ENCODE peak calls at places on chromosome 12, in five cellular contexts. J is tibial artery, Q is dorsolateral prefrontal cortex, W is fibroblast of lung, N is adrenal gland. H is an unnamed sample.

GRCh38 chr12:6759741-6760140 is 6.4 kb upstream of the PTMS start:
- DNase-seq in J (no peak), Q (no peak), W (no peak), N (no peak), H (no peak)

GRCh38 chr12:6891637-6892036 is 13.0 kb upstream of the LRRC23 start:
- DNase-seq in J (no peak), Q (no peak), W (no peak), N (no peak), H (no peak)

GRCh38 chr12:91974541-91974940 is 171.1 kb downstream of the BTG1 start:
- DNase-seq in J (no peak), Q (no peak), W (peak; percentile 74), N (no peak), H (no peak)

GRCh38 chr12:11885261-11886038 is 185.3 kb upstream of the BCL2L14 start:
- DNase-seq in J (no peak), Q (no peak), W (peak; percentile 83), N (no peak), H (no peak)

GRCh38 chr12:79692860-79693605 is 2.3 kb upstream of the PAWR start:
- DNase-seq in J (no peak), Q (no peak), W (peak; percentile 69), N (no peak), H (no peak)

GRCh38 chr12:124523071-124523470 is 44.3 kb downstream of the NCOR2 start:
- DNase-seq in J (no peak), Q (no peak), W (no peak), N (no peak), H (no peak)

GRCh38 chr12:68915055-68915454 is 17.9 kb downstream of the CPM start:
- DNase-seq in J (no peak), Q (no peak), W (peak; percentile 97), N (no peak), H (no peak)

GRCh38 chr12:109923038-109923437 is 23.0 kb downstream of the TCHP start:
- DNase-seq in J (no peak), Q (no peak), W (no peak), N (no peak), H (no peak)

GRCh38 chr12:19411234-19412221 is 27.8 kb upstream of the AEBP2 start:
- DNase-seq in J (no peak), Q (no peak), W (peak; percentile 53), N (peak; percentile 40), H (no peak)

GRCh38 chr12:122528992-122529391 is 1.9 kb downstream of the KNTC1 start:
- DNase-seq in J (no peak), Q (no peak), W (no peak), N (no peak), H (no peak)

GRCh38 chr12:72829838-72830237 is 557.7 kb downstream of the TRHDE start:
- DNase-seq in J (no peak), Q (no peak), W (no peak), N (no peak), H (no peak)

GRCh38 chr12:53254816-53255545 is 13.1 kb upstream of the ESPL1 start:
- DNase-seq in J (no peak), Q (no peak), W (no peak), N (no peak), H (no peak)

GRCh38 chr12:53233671-53234091 is 1.7 kb upstream of the RARG start:
- DNase-seq in J (no peak), Q (no peak), W (no peak), N (no peak), H (no peak)

DNA sequence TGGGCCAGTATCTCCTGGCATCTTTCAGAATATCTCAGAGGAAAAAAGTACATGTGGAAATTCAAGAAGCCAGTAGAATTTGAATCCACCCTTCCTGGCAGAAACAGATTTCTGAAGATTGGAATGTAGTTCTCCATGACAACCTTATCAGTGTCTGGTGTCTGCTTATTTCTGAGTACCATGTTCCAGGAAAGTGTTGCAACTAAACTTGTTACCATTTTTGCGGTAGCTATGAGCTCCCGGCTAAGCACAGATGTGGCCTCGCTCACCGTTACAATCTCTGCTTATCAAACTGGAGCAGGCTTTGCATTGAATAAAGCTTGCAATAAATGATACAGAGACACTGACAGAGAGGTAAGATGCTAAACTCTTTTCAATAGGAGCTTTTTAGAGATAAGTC is 13.0 kb upstream of the ITPR2 start:
- DNase-seq in J (no peak), Q (no peak), W (peak; percentile 98), N (peak; percentile 61), H (no peak)
- H3K4me3 ChIP-seq in J (no peak overlapping the region), Q (no peak overlapping the region), W (no peak overlapping the region), N (no peak overlapping the region), H (no peak overlapping the region)

DNA sequence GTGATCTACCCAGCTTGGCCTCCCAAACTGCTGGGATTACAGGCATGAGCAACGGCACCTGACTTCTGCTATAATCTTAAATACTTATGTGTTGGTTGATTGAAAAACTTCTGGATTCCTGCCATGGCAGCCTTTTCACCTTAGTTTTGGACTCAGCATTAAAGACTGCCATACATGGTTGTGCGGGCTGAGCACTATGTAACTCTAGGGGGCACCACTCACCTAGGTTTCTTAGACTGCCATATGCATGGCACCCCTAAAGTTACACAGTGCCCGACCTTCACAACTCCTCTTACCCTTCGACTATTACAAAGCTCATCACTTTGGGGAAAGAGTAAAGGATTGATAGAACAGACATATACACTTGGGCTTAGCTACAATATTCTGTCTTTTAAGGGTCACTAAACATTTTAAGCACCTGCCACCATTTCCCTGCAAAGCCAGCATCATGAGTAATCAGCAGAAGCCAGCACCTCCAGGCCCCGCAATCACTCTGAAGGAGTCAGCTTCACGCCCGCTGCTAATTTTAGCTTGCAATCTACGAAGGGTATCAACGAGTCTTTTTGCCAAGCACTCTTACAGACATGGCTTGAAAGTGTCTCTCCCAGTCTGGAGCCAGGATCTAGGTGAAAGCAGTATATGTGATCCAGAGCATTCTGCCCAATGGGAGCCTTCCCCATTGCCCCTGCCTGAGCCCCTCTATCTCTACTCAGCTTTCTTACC is 59.8 kb downstream of the SUDS3 start:
- DNase-seq in J (no peak), Q (no peak), W (no peak), N (no peak), H (no peak)
- TF ChIP-seq CTCF in J (no peak), Q (peak; percentile 31), W (no peak), N (no peak), H (peak; percentile 14)

GRCh38 chr12:4867384-4867783 is 42.3 kb upstream of the KCNA1 start:
- DNase-seq in J (no peak), Q (no peak), W (no peak), N (no peak), H (no peak)

GRCh38 chr12:4864575-4864974 is 45.1 kb upstream of the KCNA1 start:
- DNase-seq in J (no peak), Q (no peak), W (no peak), N (no peak), H (no peak)

GRCh38 chr12:4866288-4866687 is 43.4 kb upstream of the KCNA1 start:
- DNase-seq in J (no peak), Q (no peak), W (no peak), N (no peak), H (no peak)

GRCh38 chr12:4862809-4863208 is 46.9 kb upstream of the KCNA1 start:
- DNase-seq in J (no peak), Q (no peak), W (no peak), N (no peak), H (no peak)

DNA sequence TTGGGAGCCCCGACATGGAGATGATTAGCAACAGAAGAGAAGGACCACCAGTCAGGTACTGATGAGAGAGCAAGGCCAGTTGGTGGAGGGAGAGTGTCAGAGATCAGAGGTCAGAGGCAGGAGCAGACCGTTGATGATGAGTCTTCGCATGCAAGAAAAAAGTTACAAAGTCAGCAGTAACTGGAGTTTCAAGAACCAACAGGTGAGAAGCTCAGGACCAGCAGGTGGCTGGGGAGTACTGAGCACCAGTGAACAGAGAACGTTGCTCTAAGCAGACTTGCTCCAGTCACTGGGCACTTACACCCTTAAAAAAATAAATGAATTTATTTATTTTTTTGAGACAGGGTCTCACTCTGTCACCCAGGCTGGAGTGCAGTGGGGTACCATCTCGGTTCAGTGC is 44.5 kb upstream of the KCNA1 start:
- DNase-seq in J (no peak), Q (no peak), W (no peak), N (no peak), H (no peak)
- H3K4me3 ChIP-seq in J (no peak overlapping the region), Q (no peak overlapping the region), W (no peak overlapping the region), N (no peak overlapping the region), H (no peak overlapping the region)

GRCh38 chr12:3630621-3631271 is 122.2 kb downstream of the CRACR2A start:
- DNase-seq in J (no peak), Q (no peak), W (no peak), N (no peak), H (no peak)

GRCh38 chr12:3629082-3629830 is 123.7 kb downstream of the CRACR2A start:
- DNase-seq in J (no peak), Q (no peak), W (no peak), N (no peak), H (no peak)

GRCh38 chr12:3627336-3627735 is 125.6 kb downstream of the CRACR2A start:
- DNase-seq in J (no peak), Q (no peak), W (no peak), N (no peak), H (no peak)

GRCh38 chr12:3630111-3630510 is 122.8 kb downstream of the CRACR2A start:
- DNase-seq in J (no peak), Q (no peak), W (no peak), N (no peak), H (no peak)

GRCh38 chr12:3628629-3629028 is 124.3 kb downstream of the CRACR2A start:
- DNase-seq in J (no peak), Q (no peak), W (no peak), N (no peak), H (no peak)
- TF ChIP-seq CTCF in J (no peak), Q (no peak), W (no peak), N (no peak), H (no peak)

DNA sequence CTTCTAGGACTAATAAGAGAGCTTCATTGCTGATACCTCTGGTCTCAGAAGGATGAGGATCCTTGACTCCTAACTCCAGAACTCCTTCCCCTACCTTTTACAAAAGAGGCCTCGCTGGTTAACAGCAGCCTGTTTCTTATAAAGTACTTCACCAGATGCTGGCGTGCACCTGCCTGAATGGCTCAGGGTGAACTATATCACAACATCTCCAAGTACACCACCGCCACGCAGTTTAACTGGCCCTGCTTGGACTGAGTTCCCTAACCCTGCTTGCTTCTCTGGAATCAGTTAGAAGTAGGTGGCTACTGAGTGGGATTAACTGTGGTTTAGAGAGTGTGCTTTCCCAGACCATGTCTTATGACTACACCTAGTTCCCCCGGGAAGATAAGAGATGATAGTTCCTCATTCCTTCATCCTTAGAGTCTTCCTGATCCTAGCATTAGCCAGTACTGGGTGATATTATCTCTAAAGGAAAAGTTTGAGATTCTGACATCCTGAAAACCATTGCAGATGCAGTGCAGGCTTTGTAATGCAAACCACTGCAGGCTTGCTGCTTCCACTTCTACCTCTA is 3.0 kb downstream of the FOXJ2 start:
- DNase-seq in J (no peak), Q (no peak), W (peak; percentile 41), N (no peak), H (no peak)
- H3K4me3 ChIP-seq in J (peak overlapping the region; percentile 80), Q (peak overlapping the region; percentile 98), W (peak overlapping the region; percentile 93), N (no peak overlapping the region), H (no peak overlapping the region)

GRCh38 chr12:30753233-30753632 is 1.5 kb downstream of the CAPRIN2 start:
- DNase-seq in J (no peak), Q (no peak), W (peak; percentile 56), N (no peak), H (no peak)
- TF ChIP-seq CTCF in J (no peak), Q (no peak), W (peak; percentile 59), N (no peak), H (peak; percentile 58)